ENCODE peak calls at places on chromosomes 2 and 18, in seven cellular contexts. H is psoas muscle, A is adrenal gland, G is hepatocyte, S is PC-3, M is neural progenitor cell, T is lung. B is an unnamed sample. For H3K4me1, the result is how much of the 10 kb centered on the place peaks cover.

GRCh38 chr2:72917138-72917874 is at the start of gene EMX1:
- DNase-seq in H (peak), A (peak), G (peak), S (peak), M (peak), T (peak), B (no peak)

GRCh38 chr18:54161267-54161666 is 63.2 kb downstream of the MBD2 start:
- DNase-seq in H (no peak), A (no peak), G (no peak), S (peak), M (no peak), T (no peak), B (no peak)

GRCh38 chr2:215363039-215363438 is 51.2 kb downstream of the ATIC start:
- DNase-seq in H (no peak), A (no peak), G (no peak), S (no peak), M (no peak), T (no peak), B (no peak)

GRCh38 chr2:64751286-64752260 is 97.9 kb upstream of the SERTAD2 start:
- DNase-seq in H (no peak), A (peak), G (peak), S (peak), M (no peak), T (peak), B (no peak)

GRCh38 chr2:218961229-218961628 is 1.8 kb downstream of the CDK5R2 start:
- DNase-seq in H (no peak), A (no peak), G (no peak), S (no peak), M (no peak), T (no peak), B (no peak)

GRCh38 chr2:233831011-233831721 is 23.2 kb downstream of the HJURP start:
- DNase-seq in H (no peak), A (no peak), G (no peak), S (no peak), M (no peak), T (no peak), B (no peak)

GRCh38 chr2:96241901-96242611 is 23.7 kb downstream of the TMEM127 start:
- DNase-seq in H (no peak), A (peak), G (no peak), S (peak), M (no peak), T (peak), B (peak)

GRCh38 chr2:42368817-42369550 is 8.0 kb upstream of the COX7A2L start:
- DNase-seq in H (no peak), A (no peak), G (no peak), S (peak), M (no peak), T (no peak), B (peak)

GRCh38 chr2:119491776-119492525 is 32.3 kb downstream of the SCTR start:
- DNase-seq in H (no peak), A (no peak), G (peak), S (peak), M (no peak), T (peak), B (no peak)

GRCh38 chr18:76208632-76209308 is 286.3 kb downstream of the ZNF516 start:
- DNase-seq in H (no peak), A (no peak), G (no peak), S (no peak), M (peak), T (no peak), B (no peak)

GRCh38 chr2:236872015-236872414 is 213.7 kb upstream of the COPS8 start:
- DNase-seq in H (no peak), A (no peak), G (no peak), S (no peak), M (no peak), T (peak), B (no peak)

GRCh38 chr2:109059474-109060165 is 69.4 kb upstream of the SH3RF3 start:
- DNase-seq in H (no peak), A (no peak), G (no peak), S (no peak), M (no peak), T (no peak), B (peak)

GRCh38 chr2:239444626-239445625 is 44.1 kb upstream of the HDAC4 start:
- DNase-seq in H (no peak), A (no peak), G (peak), S (no peak), M (peak), T (peak), B (no peak)

GRCh38 chr2:168156661-168157060 is 90.7 kb downstream of the STK39 start:
- DNase-seq in H (peak), A (peak), G (peak), S (peak), M (no peak), T (no peak), B (peak)

GRCh38 chr2:177231270-177231669 is 18.7 kb downstream of the HNRNPA3 start:
- DNase-seq in H (no peak), A (no peak), G (no peak), S (no peak), M (no peak), T (no peak), B (no peak)

GRCh38 chr18:50297621-50298442 is 10.3 kb upstream of the CXXC1 start:
- DNase-seq in H (peak), A (peak), G (peak), S (no peak), M (peak), T (peak), B (peak)

GRCh38 chr2:177553176-177553909 is 160.8 kb downstream of the AGPS start:
- DNase-seq in H (no peak), A (no peak), G (peak), S (peak), M (no peak), T (no peak), B (no peak)

GRCh38 chr2:74051504-74051903 is 66.8 kb downstream of the TET3 start:
- DNase-seq in H (no peak), A (no peak), G (no peak), S (no peak), M (no peak), T (no peak), B (no peak)

DNA sequence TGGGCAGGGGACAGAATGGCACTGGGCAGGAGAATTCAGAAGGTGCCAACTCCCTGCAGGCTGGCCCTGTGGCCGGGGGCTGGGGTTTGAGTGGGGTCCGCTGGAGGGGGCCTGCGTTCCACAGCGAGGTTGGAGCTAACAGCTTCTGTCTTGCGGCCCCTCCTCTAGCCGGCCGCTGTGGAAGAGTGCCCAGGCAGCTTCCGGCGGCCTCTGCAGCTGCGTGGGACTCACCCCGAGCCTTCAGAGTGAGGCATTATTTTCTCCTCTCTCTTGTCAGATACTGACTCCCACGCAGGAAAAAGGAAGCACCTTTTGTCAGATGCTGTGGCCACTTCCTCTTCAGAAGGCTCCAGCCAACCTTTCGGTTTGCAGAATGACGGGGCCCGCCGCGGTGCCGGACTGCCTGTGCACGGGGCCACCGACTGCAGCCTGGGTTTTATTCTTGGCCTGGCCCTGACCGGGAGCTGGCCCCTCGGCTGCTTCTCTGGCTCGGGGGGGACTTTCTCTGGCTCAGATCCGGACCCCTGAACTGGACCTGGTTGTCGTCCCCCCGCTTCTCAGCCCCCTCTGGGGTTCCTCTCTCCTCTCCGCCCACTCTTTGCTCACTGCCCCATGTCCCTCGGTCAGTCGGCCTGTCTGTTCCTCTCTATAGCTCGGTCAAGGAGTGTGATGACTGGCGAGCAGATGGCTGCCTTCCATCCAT is 40.1 kb downstream of the ARHGAP25 start:
- DNase-seq in H (peak), A (peak), G (no peak), S (no peak), M (no peak), T (peak), B (peak)
- H3K27ac ChIP-seq in H (peak), A (peak), G (no peak), S (no peak), M (no peak), T (peak), B (peak)

GRCh38 chr18:12310762-12311161 is 2.7 kb downstream of the TUBB6 start:
- DNase-seq in H (no peak), A (peak), G (no peak), S (no peak), M (no peak), T (no peak), B (no peak)

GRCh38 chr18:12313530-12314245 is 5.6 kb downstream of the TUBB6 start:
- DNase-seq in H (no peak), A (no peak), G (no peak), S (no peak), M (no peak), T (no peak), B (no peak)

GRCh38 chr18:12314586-12315305 is 6.7 kb downstream of the TUBB6 start:
- DNase-seq in H (no peak), A (no peak), G (no peak), S (no peak), M (no peak), T (no peak), B (no peak)

GRCh38 chr18:12315481-12315880 is 7.4 kb downstream of the TUBB6 start:
- DNase-seq in H (no peak), A (no peak), G (no peak), S (no peak), M (no peak), T (no peak), B (no peak)

DNA sequence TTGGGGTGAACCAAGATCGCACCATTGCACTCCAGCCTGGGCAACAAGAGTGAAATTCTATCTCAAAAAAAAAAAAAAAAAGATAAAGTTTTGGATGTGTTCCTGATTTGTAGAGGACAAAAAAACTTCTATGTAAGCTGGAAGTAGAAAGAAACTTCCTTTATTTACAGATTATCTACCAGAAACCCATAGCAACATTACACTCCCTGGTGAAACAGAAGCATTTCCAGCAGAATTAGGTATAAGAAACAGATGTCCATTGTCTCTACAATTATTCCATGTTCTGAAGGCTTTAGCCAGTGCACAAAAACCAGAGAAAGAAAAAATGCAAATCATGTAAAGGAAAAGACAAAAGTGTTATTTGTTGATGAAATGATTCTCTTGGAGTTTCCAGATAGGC is 4.9 kb downstream of the TUBB6 start:
- DNase-seq in H (no peak), A (no peak), G (no peak), S (no peak), M (no peak), T (no peak), B (no peak)
- H3K4me1 ChIP-seq in H (under half), A (under half), G (under half), S (under half), M (under half), T (under half), B (under half)

DNA sequence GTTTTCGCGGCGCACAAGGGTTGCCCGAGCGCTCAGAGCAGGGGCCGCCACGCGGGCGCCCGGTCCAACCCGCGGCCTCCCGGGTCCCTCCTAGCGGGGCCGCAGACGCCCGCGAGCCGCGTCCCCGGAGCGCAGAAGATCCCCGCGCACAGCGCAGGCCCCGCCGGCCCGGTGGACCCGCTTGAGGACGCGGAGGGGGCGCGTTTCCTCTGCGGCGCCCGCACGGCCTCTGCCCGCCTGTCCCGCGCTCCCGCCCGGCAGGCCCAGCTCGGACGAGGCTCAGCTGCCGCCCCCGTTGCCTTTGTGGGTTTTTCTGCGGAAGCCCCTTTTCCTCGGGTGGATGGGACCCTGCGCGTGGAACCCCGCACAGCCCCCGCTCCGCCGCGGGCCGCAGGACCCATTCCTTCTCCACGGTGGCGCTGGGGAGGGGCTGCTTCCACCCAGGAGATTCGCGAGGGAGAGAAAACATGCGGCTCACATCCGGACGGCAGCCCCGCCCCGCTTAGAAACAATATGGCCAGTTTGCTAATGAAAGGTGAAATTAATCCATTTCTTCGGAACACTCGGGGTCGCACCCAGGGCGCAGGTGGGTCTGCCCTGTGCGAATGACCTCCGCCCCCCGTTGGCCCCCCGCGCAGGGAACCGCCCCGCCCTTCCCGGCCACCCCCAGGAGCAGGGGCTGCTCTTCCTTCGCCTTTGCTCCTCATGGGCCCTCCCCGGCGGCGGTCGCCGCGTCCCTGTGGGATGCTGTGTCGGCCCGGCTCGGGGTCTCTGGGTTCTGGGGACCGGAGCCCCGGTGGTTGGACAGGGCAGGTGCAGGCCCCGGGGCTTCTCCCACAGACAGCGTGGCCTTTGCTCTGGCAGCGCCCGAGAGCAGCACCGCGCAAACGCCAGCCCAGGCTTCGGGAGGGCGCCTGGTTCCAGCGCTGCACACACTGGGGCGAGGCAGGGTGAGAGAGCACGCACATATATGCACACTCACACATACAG is 9.3 kb upstream of the KCNG2 start:
- DNase-seq in H (no peak), A (no peak), G (no peak), S (no peak), M (peak), T (no peak), B (no peak)
- H3K4me3 ChIP-seq in H (peak), A (peak), G (no peak), S (no peak), M (peak), T (no peak), B (peak)

DNA sequence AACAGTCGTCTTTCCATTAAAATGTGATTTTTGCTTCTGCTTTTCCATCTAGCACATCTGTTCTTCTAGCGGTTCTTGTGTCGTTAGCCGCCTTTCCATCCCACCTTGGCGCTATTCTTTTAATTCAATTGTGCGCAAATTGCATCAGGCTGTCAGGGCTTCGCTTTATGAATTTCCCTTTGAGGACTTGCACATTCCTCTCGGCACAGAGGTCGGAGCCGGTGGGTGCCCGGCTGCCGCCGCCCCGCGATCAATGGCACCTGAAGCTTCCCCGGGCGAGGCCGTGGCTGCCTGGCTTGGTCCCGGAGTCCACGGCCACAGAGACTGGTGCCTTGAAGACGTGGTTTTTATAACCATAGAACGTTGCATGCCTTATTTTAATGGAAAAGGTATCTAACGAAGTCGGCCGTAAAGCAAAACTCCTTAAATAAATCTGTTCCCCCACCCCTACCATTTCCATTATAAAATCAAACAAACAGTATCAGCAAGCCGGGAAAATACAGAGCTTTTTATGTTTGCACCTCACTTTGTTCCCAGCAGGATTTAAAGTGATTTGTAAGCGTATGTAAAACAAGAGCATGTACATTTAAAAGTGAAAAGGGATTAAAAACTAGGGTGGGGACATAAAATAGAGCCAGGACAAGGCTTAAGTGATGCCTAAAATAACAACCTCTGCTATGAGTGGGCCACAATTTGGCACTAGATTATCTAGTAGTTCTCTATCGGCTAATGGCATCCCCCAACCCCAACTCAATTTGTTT is 34.1 kb upstream of the TSPYL6 start:
- DNase-seq in H (no peak), A (no peak), G (no peak), S (no peak), M (peak), T (no peak), B (no peak)
- H3K27ac ChIP-seq in H (no peak), A (no peak), G (no peak), S (no peak), M (no peak), T (no peak), B (no peak)

GRCh38 chr2:39124770-39125075 is 3.9 kb upstream of the SOS1 start:
- DNase-seq in H (no peak), A (no peak), G (no peak), S (no peak), M (no peak), T (no peak), B (peak)
- H3K4me1 ChIP-seq in H (under half), A (under half), G (under half), S (under half), M (under half), T (under half), B (under half)